ENCODE peak calls at places on chromosomes 2 and 18, in seven cellular contexts. N, T, Z, C, D, Q and M are unnamed samples.
A peak's percentile ranks its signal among the peaks of the same experiment; 100 is the strongest.

GRCh38 chr2:165746501-165746900 is 47.5 kb downstream of the GALNT3 start:
- DNase-seq in N (no peak), T (no peak), Z (no peak), C (no peak), D (no peak), Q (no peak), M (no peak)

GRCh38 chr2:27003857-27004256 is 28.9 kb upstream of the TMEM214 start:
- DNase-seq in N (no peak), T (no peak), Z (no peak), C (peak; percentile 76), D (no peak), Q (no peak), M (peak; percentile 70)

GRCh38 chr2:28435796-28436425 is 43.3 kb downstream of the FOSL2 start:
- DNase-seq in N (peak; percentile 49), T (no peak), Z (no peak), C (no peak), D (no peak), Q (no peak), M (no peak)

GRCh38 chr2:236852977-236853374 is 232.7 kb upstream of the COPS8 start:
- DNase-seq in N (no peak), T (no peak), Z (no peak), C (peak; percentile 16), D (no peak), Q (no peak), M (no peak)

GRCh38 chr18:29172151-29173015 is 995.5 kb upstream of the CDH2 start:
- DNase-seq in N (no peak), T (no peak), Z (no peak), C (peak; percentile 39), D (no peak), Q (no peak), M (peak; percentile 27)

GRCh38 chr2:181300600-181301291 is 156.4 kb upstream of the ITGA4 start:
- DNase-seq in N (no peak), T (no peak), Z (no peak), C (no peak), D (no peak), Q (no peak), M (no peak)

GRCh38 chr2:233242231-233242917 is 9.1 kb upstream of the ATG16L1 start:
- DNase-seq in N (no peak), T (no peak), Z (no peak), C (no peak), D (no peak), Q (no peak), M (no peak)

GRCh38 chr18:614980-615607 is 18.3 kb downstream of the CLUL1 start:
- DNase-seq in N (no peak), T (no peak), Z (no peak), C (no peak), D (no peak), Q (no peak), M (no peak)

GRCh38 chr18:62341423-62341920 is 16.4 kb downstream of the TNFRSF11A start:
- DNase-seq in N (no peak), T (no peak), Z (no peak), C (no peak), D (peak; percentile 24), Q (no peak), M (no peak)

GRCh38 chr2:176999331-176999730 is 213.3 kb upstream of the HNRNPA3 start:
- DNase-seq in N (no peak), T (no peak), Z (no peak), C (peak; percentile 67), D (no peak), Q (no peak), M (peak; percentile 21)

GRCh38 chr2:241859436-241860183 is 916 bp upstream of the PDCD1 start:
- DNase-seq in N (peak; percentile 47), T (peak; percentile 47), Z (no peak), C (peak; percentile 84), D (no peak), Q (peak; percentile 66), M (peak; percentile 57)

GRCh38 chr18:50970006-50970405 is 2.2 kb downstream of the ELAC1 start:
- DNase-seq in N (peak; percentile 64), T (peak; percentile 67), Z (no peak), C (no peak), D (peak; percentile 82), Q (peak; percentile 71), M (no peak)

GRCh38 chr2:233810385-233810784 is 32.3 kb downstream of the MROH2A start:
- DNase-seq in N (no peak), T (no peak), Z (no peak), C (no peak), D (no peak), Q (peak; percentile 16), M (no peak)

GRCh38 chr2:208069186-208069585 is 43.9 kb upstream of the PLEKHM3 start:
- DNase-seq in N (no peak), T (no peak), Z (no peak), C (peak; percentile 75), D (no peak), Q (no peak), M (no peak)

GRCh38 chr2:138272524-138273210 is 228.9 kb upstream of the SPOPL start:
- DNase-seq in N (no peak), T (no peak), Z (no peak), C (no peak), D (no peak), Q (no peak), M (peak; percentile 13)

GRCh38 chr2:126887506-126887905 is 11.2 kb upstream of the TEX51 start:
- DNase-seq in N (no peak), T (no peak), Z (no peak), C (no peak), D (no peak), Q (peak; percentile 42), M (no peak)

GRCh38 chr2:23636412-23636811 is 251.4 kb downstream of the KLHL29 start:
- DNase-seq in N (no peak), T (no peak), Z (peak; percentile 49), C (peak; percentile 15), D (no peak), Q (no peak), M (peak; percentile 31)

GRCh38 chr2:148607553-148607952 is 37.0 kb upstream of the EPC2 start:
- DNase-seq in N (no peak), T (peak; percentile 62), Z (no peak), C (no peak), D (no peak), Q (no peak), M (no peak)

GRCh38 chr2:60414731-60415130 is 138.7 kb downstream of the BCL11A start:
- DNase-seq in N (no peak), T (no peak), Z (no peak), C (peak; percentile 89), D (no peak), Q (no peak), M (no peak)

GRCh38 chr18:24987271-24987932 is 364.6 kb downstream of the ZNF521 start:
- DNase-seq in N (no peak), T (no peak), Z (peak; percentile 41), C (peak; percentile 63), D (no peak), Q (no peak), M (no peak)

GRCh38 chr2:113214141-113214540 is 40.4 kb downstream of the PSD4 start:
- DNase-seq in N (no peak), T (no peak), Z (no peak), C (no peak), D (no peak), Q (no peak), M (no peak)
- H3K4me1 ChIP-seq in N (peaks cover 40% of the 10 kb centered on the region), T (peaks cover 51% of the 10 kb centered on the region), Z (peaks cover 15% of the 10 kb centered on the region), C (peaks cover 27% of the 10 kb centered on the region), D (peaks cover 31% of the 10 kb centered on the region), Q (peaks cover 34% of the 10 kb centered on the region), M (peaks cover 13% of the 10 kb centered on the region)

GRCh38 chr2:218870984-218871344 is 9.7 kb upstream of the WNT10A start:
- DNase-seq in N (peak; percentile 27), T (no peak), Z (no peak), C (no peak), D (no peak), Q (no peak), M (no peak)

GRCh38 chr2:218869064-218869463 is 9.5 kb downstream of the WNT6 start:
- DNase-seq in N (no peak), T (no peak), Z (no peak), C (no peak), D (no peak), Q (no peak), M (no peak)

GRCh38 chr2:218873359-218874194 is 7.1 kb upstream of the WNT10A start:
- DNase-seq in N (no peak), T (no peak), Z (peak; percentile 64), C (no peak), D (peak; percentile 29), Q (no peak), M (no peak)

GRCh38 chr2:218872645-218873358 is 7.8 kb upstream of the WNT10A start:
- DNase-seq in N (no peak), T (no peak), Z (peak; percentile 42), C (no peak), D (no peak), Q (no peak), M (no peak)

GRCh38 chr2:218871345-218872302 is 9.0 kb upstream of the WNT10A start:
- DNase-seq in N (no peak), T (no peak), Z (no peak), C (peak; percentile 23), D (no peak), Q (no peak), M (no peak)
- H3K27me3 ChIP-seq in N (peaks cover 99% of the 10 kb centered on the region), T (peaks cover 78% of the 10 kb centered on the region), Z (peaks cover 100% of the 10 kb centered on the region), C (peaks cover 90% of the 10 kb centered on the region), D (no peaks in the 10 kb centered on the region), Q (peaks cover 59% of the 10 kb centered on the region), M (peaks cover 100% of the 10 kb centered on the region)

DNA sequence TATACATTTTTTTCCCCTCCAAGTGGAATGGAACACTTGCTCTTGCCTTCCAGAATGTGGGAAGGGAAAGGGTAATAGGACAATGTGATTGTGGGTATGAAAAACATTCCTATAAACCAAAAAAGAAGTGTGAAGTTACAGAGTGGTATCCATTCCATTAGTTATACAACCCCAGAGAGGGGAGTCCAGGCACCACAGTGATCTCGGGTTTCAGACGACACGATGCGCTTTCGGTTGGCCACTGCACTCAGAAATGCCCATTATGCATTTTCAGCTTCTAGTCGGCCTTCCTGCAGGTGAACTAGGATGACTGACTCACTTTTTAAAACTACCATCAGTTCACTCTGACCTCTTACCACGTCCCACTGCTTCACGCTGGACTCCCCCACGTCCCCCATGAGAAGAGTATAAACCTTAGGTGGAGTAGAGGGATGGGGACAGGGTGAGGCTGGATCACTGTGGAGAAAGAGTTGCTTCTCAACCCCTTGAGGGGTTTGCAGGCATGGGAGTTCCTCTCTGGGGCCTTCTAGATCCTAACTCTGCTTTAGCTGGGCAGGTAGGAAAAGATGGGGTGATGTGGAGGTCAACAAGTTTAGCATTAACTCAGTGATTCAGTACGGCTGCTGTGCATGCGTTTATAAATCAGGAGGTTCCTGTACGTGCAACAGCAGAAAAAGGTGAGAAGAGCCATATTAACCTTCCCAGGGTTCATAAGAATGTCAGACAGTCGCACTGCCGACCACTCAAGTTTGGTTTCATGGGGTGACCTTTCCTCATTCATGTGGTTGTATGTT is 50.5 kb downstream of the ZNF532 start:
- DNase-seq in N (no peak), T (no peak), Z (no peak), C (no peak), D (no peak), Q (no peak), M (no peak)
- H3K36me3 ChIP-seq in N (no peaks in the 10 kb centered on the region), T (peaks cover 32% of the 10 kb centered on the region), Z (peaks cover 9% of the 10 kb centered on the region), C (no peaks in the 10 kb centered on the region), D (no peaks in the 10 kb centered on the region), Q (peaks cover 30% of the 10 kb centered on the region), M (peaks cover 13% of the 10 kb centered on the region)

DNA sequence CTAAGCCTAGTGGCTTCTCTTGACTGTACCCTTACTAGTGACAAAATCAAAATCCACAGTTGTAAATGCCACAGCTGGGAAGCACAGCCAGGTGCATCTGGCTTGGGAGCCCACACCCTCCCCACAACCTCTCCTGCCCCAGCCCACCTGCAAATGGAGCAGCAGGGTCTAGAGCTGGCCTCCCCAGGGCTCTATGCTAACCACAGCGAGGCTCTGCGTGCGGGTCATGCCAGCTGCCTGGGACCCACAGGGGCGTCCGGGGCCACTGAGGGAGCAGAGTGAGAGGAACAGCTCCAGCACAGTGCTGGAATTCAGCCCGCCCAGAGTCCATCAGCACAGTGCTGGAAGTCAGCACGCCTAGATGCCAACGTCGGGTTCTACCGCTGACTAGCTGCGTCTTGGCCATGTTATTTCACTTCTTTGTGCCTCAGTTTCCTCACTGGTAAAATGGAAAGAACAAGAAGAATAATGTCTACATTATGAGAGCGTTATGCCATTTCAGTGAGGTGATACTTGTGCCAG is 109.1 kb upstream of the ID2 start:
- DNase-seq in N (no peak), T (no peak), Z (no peak), C (no peak), D (no peak), Q (peak; percentile 48), M (no peak)
- H3K4me1 ChIP-seq in N (peaks cover 10% of the 10 kb centered on the region), T (peaks cover 27% of the 10 kb centered on the region), Z (peaks cover 6% of the 10 kb centered on the region), C (no peaks in the 10 kb centered on the region), D (peaks cover 33% of the 10 kb centered on the region), Q (peaks cover 21% of the 10 kb centered on the region), M (peaks cover 19% of the 10 kb centered on the region)